ENCODE peak calls at places on chromosomes 1 and 21, in four cellular contexts. One of them, this sample, is unnamed.

GRCh38 chr1:207866471-207867135 is 44.3 kb downstream of the CD34 start:
- DNase-seq in endothelial cell of umbilical vein: no peak
- DNase-seq in A549: peak; percentile 25
- DNase-seq in sigmoid colon: peak; percentile 94
- DNase-seq in this sample: no peak

GRCh38 chr1:154258784-154259183 is 13.6 kb upstream of the HAX1 start:
- DNase-seq in endothelial cell of umbilical vein: no peak
- DNase-seq in A549: no peak
- DNase-seq in sigmoid colon: no peak
- DNase-seq in this sample: no peak

GRCh38 chr1:20428841-20429240 is 57.2 kb downstream of the CAMK2N1 start:
- DNase-seq in endothelial cell of umbilical vein: no peak
- DNase-seq in A549: no peak
- DNase-seq in sigmoid colon: no peak
- DNase-seq in this sample: no peak

GRCh38 chr1:180953791-180954721 is 41.4 kb downstream of the KIAA1614 start:
- DNase-seq in endothelial cell of umbilical vein: peak; percentile 69
- DNase-seq in A549: peak; percentile 61
- DNase-seq in sigmoid colon: peak; percentile 90
- DNase-seq in this sample: no peak

GRCh38 chr1:215473943-215474342 is 93.2 kb upstream of the KCTD3 start:
- DNase-seq in endothelial cell of umbilical vein: no peak
- DNase-seq in A549: no peak
- DNase-seq in sigmoid colon: no peak
- DNase-seq in this sample: no peak

GRCh38 chr1:19786988-19787423 is 12.7 kb downstream of the TMCO4 start:
- DNase-seq in endothelial cell of umbilical vein: no peak
- DNase-seq in A549: no peak
- DNase-seq in sigmoid colon: no peak
- DNase-seq in this sample: no peak

GRCh38 chr1:1359316-1359667 is 937 bp upstream of the MXRA8 start:
- DNase-seq in endothelial cell of umbilical vein: no peak
- DNase-seq in A549: no peak
- DNase-seq in sigmoid colon: no peak
- DNase-seq in this sample: no peak

GRCh38 chr21:29985866-29986265 is 46.1 kb upstream of the GRIK1 start:
- DNase-seq in endothelial cell of umbilical vein: no peak
- DNase-seq in A549: no peak
- DNase-seq in sigmoid colon: no peak
- DNase-seq in this sample: no peak

GRCh38 chr1:201826830-201827229 is 2.1 kb upstream of the IPO9 start:
- DNase-seq in endothelial cell of umbilical vein: no peak
- DNase-seq in A549: no peak
- DNase-seq in sigmoid colon: no peak
- DNase-seq in this sample: no peak

GRCh38 chr1:68128157-68128556 is 77.7 kb upstream of the DIRAS3 start:
- DNase-seq in endothelial cell of umbilical vein: no peak
- DNase-seq in A549: no peak
- DNase-seq in sigmoid colon: no peak
- DNase-seq in this sample: no peak

GRCh38 chr1:118481091-118481490 is 296.1 kb upstream of the SPAG17 start:
- DNase-seq in endothelial cell of umbilical vein: no peak
- DNase-seq in A549: no peak
- DNase-seq in sigmoid colon: no peak
- DNase-seq in this sample: no peak

GRCh38 chr1:212916395-212917133 is 33.8 kb upstream of the VASH2 start:
- DNase-seq in endothelial cell of umbilical vein: peak; percentile 6
- DNase-seq in A549: no peak
- DNase-seq in sigmoid colon: no peak
- DNase-seq in this sample: no peak

GRCh38 chr1:150164224-150164623 is 14.5 kb downstream of the PLEKHO1 start:
- DNase-seq in endothelial cell of umbilical vein: no peak
- DNase-seq in A549: no peak
- DNase-seq in sigmoid colon: peak; percentile 79
- DNase-seq in this sample: no peak

GRCh38 chr1:18923721-18924610 is 21.6 kb upstream of the ALDH4A1 start:
- DNase-seq in endothelial cell of umbilical vein: peak; percentile 24
- DNase-seq in A549: no peak
- DNase-seq in sigmoid colon: no peak
- DNase-seq in this sample: no peak

GRCh38 chr1:59978026-59978425 is 51.5 kb upstream of the CYP2J2 start:
- DNase-seq in endothelial cell of umbilical vein: no peak
- DNase-seq in A549: no peak
- DNase-seq in sigmoid colon: no peak
- DNase-seq in this sample: no peak

GRCh38 chr1:82124987-82125638 is 324.4 kb downstream of the ADGRL2 start:
- DNase-seq in endothelial cell of umbilical vein: no peak
- DNase-seq in A549: no peak
- DNase-seq in sigmoid colon: no peak
- DNase-seq in this sample: no peak

GRCh38 chr1:173255214-173255813 is 48.2 kb upstream of the TNFSF4 start:
- DNase-seq in endothelial cell of umbilical vein: peak; percentile 56
- DNase-seq in A549: peak; percentile 41
- DNase-seq in sigmoid colon: no peak
- DNase-seq in this sample: no peak

GRCh38 chr1:71638081-71638766 is 557.4 kb upstream of the ZRANB2 start:
- DNase-seq in endothelial cell of umbilical vein: no peak
- DNase-seq in A549: no peak
- DNase-seq in sigmoid colon: no peak
- DNase-seq in this sample: no peak

GRCh38 chr1:56404561-56405030 is 174.8 kb downstream of the PLPP3 start:
- DNase-seq in endothelial cell of umbilical vein: no peak
- DNase-seq in A549: no peak
- DNase-seq in sigmoid colon: no peak
- DNase-seq in this sample: no peak

GRCh38 chr1:39642796-39643195 is 3.4 kb upstream of the HEYL start:
- DNase-seq in endothelial cell of umbilical vein: no peak
- DNase-seq in A549: no peak
- DNase-seq in sigmoid colon: no peak
- DNase-seq in this sample: peak; percentile 63

GRCh38 chr1:107750364-107750959 is 214.5 kb downstream of the VAV3 start:
- DNase-seq in endothelial cell of umbilical vein: peak; percentile 42
- DNase-seq in A549: peak; percentile 64
- DNase-seq in sigmoid colon: peak; percentile 70
- DNase-seq in this sample: peak; percentile 10

GRCh38 chr1:218526198-218526580 is 181.1 kb downstream of the TGFB2 start:
- DNase-seq in endothelial cell of umbilical vein: no peak
- DNase-seq in A549: no peak
- DNase-seq in sigmoid colon: no peak
- DNase-seq in this sample: no peak

GRCh38 chr1:203478231-203478630 is 2.6 kb downstream of the PRELP start:
- DNase-seq in endothelial cell of umbilical vein: no peak
- DNase-seq in A549: no peak
- DNase-seq in sigmoid colon: no peak
- DNase-seq in this sample: no peak

GRCh38 chr1:204001166-204001901 is 71.6 kb upstream of the SOX13 start:
- DNase-seq in endothelial cell of umbilical vein: no peak
- DNase-seq in A549: no peak
- DNase-seq in sigmoid colon: no peak
- DNase-seq in this sample: no peak

GRCh38 chr1:218364028-218364710 is 19.0 kb downstream of the TGFB2 start:
- DNase-seq in endothelial cell of umbilical vein: peak; percentile 70
- DNase-seq in A549: no peak
- DNase-seq in sigmoid colon: no peak
- DNase-seq in this sample: no peak

GRCh38 chr1:68093737-68094136 is 43.3 kb upstream of the DIRAS3 start:
- DNase-seq in endothelial cell of umbilical vein: no peak
- DNase-seq in A549: no peak
- DNase-seq in sigmoid colon: no peak
- DNase-seq in this sample: no peak

GRCh38 chr1:201562257-201562656 is 23.3 kb downstream of the NAV1 start:
- DNase-seq in endothelial cell of umbilical vein: no peak
- DNase-seq in A549: peak; percentile 43
- DNase-seq in sigmoid colon: peak; percentile 78
- DNase-seq in this sample: peak; percentile 86

DNA sequence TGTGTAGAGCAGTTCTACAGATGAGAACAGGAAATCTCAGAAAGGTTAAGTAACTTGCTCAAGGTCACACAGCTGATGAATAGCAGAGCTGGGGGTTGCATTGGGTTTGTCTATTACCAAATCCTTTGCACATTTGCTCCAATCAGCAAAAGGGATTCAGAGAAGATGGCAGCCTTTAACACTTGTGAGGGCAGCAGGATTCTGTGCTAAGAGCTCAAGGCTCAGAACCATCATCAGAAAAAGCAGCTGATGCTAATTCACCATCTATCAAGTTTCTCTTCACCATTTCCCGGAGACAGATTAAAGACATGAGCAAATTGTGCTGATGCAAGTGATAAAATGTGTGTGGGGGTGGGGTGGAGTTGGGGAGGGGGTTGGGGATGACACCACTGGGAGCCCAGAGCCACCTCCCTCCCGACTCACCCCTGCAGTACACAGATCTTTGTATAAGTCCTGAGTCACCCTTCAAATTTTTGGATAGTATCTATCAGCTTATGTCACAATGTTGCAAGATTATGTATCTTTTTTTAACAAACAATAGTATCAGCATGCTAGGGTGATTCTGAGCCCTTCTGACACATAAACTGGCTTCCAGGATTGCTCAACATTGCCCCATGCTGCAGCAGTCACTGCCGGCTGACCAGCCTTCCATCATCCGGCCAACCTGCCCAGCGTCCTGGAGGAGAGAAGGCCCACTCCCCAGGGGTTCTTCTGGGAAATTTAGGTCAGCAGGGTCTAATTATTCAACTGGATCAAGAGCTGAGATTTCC is 2.8 kb upstream of the SPSB1 start:
- DNase-seq in endothelial cell of umbilical vein: no peak
- DNase-seq in A549: peak; percentile 77
- DNase-seq in sigmoid colon: peak; percentile 89
- DNase-seq in this sample: no peak
- TF ChIP-seq POLR2A in endothelial cell of umbilical vein: no peak
- TF ChIP-seq POLR2A in A549: no peak
- TF ChIP-seq POLR2A in sigmoid colon: no peak
- TF ChIP-seq POLR2A in this sample: no peak

GRCh38 chr1:46275030-46275337 is 27.4 kb downstream of the RAD54L start:
- DNase-seq in endothelial cell of umbilical vein: no peak
- DNase-seq in A549: no peak
- DNase-seq in sigmoid colon: no peak
- DNase-seq in this sample: no peak

GRCh38 chr1:46280092-46280491 is 23.3 kb downstream of the LRRC41 start:
- DNase-seq in endothelial cell of umbilical vein: no peak
- DNase-seq in A549: no peak
- DNase-seq in sigmoid colon: no peak
- DNase-seq in this sample: no peak

GRCh38 chr1:46278807-46279206 is 24.6 kb downstream of the LRRC41 start:
- DNase-seq in endothelial cell of umbilical vein: no peak
- DNase-seq in A549: no peak
- DNase-seq in sigmoid colon: no peak
- DNase-seq in this sample: no peak

GRCh38 chr1:46281021-46281420 is 22.4 kb downstream of the LRRC41 start:
- DNase-seq in endothelial cell of umbilical vein: no peak
- DNase-seq in A549: no peak
- DNase-seq in sigmoid colon: no peak
- DNase-seq in this sample: no peak

GRCh38 chr1:46277658-46278373 is 25.6 kb downstream of the LRRC41 start:
- DNase-seq in endothelial cell of umbilical vein: no peak
- DNase-seq in A549: no peak
- DNase-seq in sigmoid colon: no peak
- DNase-seq in this sample: no peak
- TF ChIP-seq POLR2A in endothelial cell of umbilical vein: no peak
- TF ChIP-seq POLR2A in A549: no peak
- TF ChIP-seq POLR2A in sigmoid colon: no peak
- TF ChIP-seq POLR2A in this sample: no peak

GRCh38 chr21:41564871-41565281 is 56.9 kb upstream of the TMPRSS2 start:
- DNase-seq in endothelial cell of umbilical vein: peak; percentile 4
- DNase-seq in A549: peak; percentile 23
- DNase-seq in sigmoid colon: no peak
- DNase-seq in this sample: no peak

GRCh38 chr21:41568606-41569385 is 60.8 kb upstream of the TMPRSS2 start:
- DNase-seq in endothelial cell of umbilical vein: no peak
- DNase-seq in A549: no peak
- DNase-seq in sigmoid colon: no peak
- DNase-seq in this sample: no peak

GRCh38 chr21:41565550-41565949 is 57.6 kb upstream of the TMPRSS2 start:
- DNase-seq in endothelial cell of umbilical vein: no peak
- DNase-seq in A549: no peak
- DNase-seq in sigmoid colon: no peak
- DNase-seq in this sample: no peak

GRCh38 chr21:41567901-41568510 is 60.0 kb upstream of the TMPRSS2 start:
- DNase-seq in endothelial cell of umbilical vein: no peak
- DNase-seq in A549: no peak
- DNase-seq in sigmoid colon: no peak
- DNase-seq in this sample: no peak

GRCh38 chr21:41566500-41567014 is 58.6 kb upstream of the TMPRSS2 start:
- DNase-seq in endothelial cell of umbilical vein: no peak
- DNase-seq in A549: no peak
- DNase-seq in sigmoid colon: no peak
- DNase-seq in this sample: no peak
- TF ChIP-seq POLR2A in endothelial cell of umbilical vein: no peak
- TF ChIP-seq POLR2A in A549: no peak
- TF ChIP-seq POLR2A in sigmoid colon: no peak
- TF ChIP-seq POLR2A in this sample: no peak

GRCh38 chr1:160618763-160619274 is 28.0 kb downstream of the SLAMF1 start:
- DNase-seq in endothelial cell of umbilical vein: no peak
- DNase-seq in A549: peak; percentile 51
- DNase-seq in sigmoid colon: no peak
- DNase-seq in this sample: peak; percentile 16

GRCh38 chr1:160618327-160618726 is 28.5 kb downstream of the SLAMF1 start:
- DNase-seq in endothelial cell of umbilical vein: no peak
- DNase-seq in A549: no peak
- DNase-seq in sigmoid colon: no peak
- DNase-seq in this sample: no peak

GRCh38 chr1:160614410-160614809 is 32.4 kb downstream of the SLAMF1 start:
- DNase-seq in endothelial cell of umbilical vein: no peak
- DNase-seq in A549: no peak
- DNase-seq in sigmoid colon: no peak
- DNase-seq in this sample: no peak

GRCh38 chr1:160612613-160613218 is 33.4 kb upstream of the CD84 start:
- DNase-seq in endothelial cell of umbilical vein: no peak
- DNase-seq in A549: no peak
- DNase-seq in sigmoid colon: no peak
- DNase-seq in this sample: no peak

GRCh38 chr1:160615660-160616059 is 31.2 kb downstream of the SLAMF1 start:
- DNase-seq in endothelial cell of umbilical vein: no peak
- DNase-seq in A549: no peak
- DNase-seq in sigmoid colon: no peak
- DNase-seq in this sample: no peak
- TF ChIP-seq POLR2A in endothelial cell of umbilical vein: no peak
- TF ChIP-seq POLR2A in A549: no peak
- TF ChIP-seq POLR2A in sigmoid colon: no peak
- TF ChIP-seq POLR2A in this sample: no peak